ENCODE peak calls at places on chromosomes 7 and 10, in six cellular contexts. Q is H9, W is transverse colon, D is HCT116, N is GM23248, Z is PC-3. E is an unnamed sample.

GRCh38 chr10:79237801-79238520 is 109.3 kb upstream of the PPIF start:
- DNase-seq in Q (no peak), W (no peak), D (no peak), N (no peak), Z (no peak), E (no peak)

GRCh38 chr10:71816931-71817631 is 34.0 kb downstream of the PSAP start:
- DNase-seq in Q (no peak), W (no peak), D (no peak), N (no peak), Z (no peak), E (no peak)

GRCh38 chr10:34622914-34623313 is 192.2 kb downstream of the PARD3 start:
- DNase-seq in Q (no peak), W (no peak), D (no peak), N (no peak), Z (no peak), E (no peak)

GRCh38 chr10:44662002-44662401 is 249.1 kb upstream of the TMEM72 start:
- DNase-seq in Q (no peak), W (no peak), D (no peak), N (no peak), Z (no peak), E (no peak)

GRCh38 chr10:73591578-73591902 is 398 bp upstream of the USP54 start:
- DNase-seq in Q (no peak), W (no peak), D (no peak), N (peak), Z (no peak), E (no peak)

GRCh38 chr7:128361463-128362441 is at the start of gene PRRT4:
- DNase-seq in Q (no peak), W (peak), D (no peak), N (peak), Z (peak), E (no peak)

GRCh38 chr7:86966920-86967319 is 92.5 kb downstream of the ELAPOR2 start:
- DNase-seq in Q (no peak), W (no peak), D (no peak), N (no peak), Z (no peak), E (no peak)

GRCh38 chr7:121741896-121742295 is 131.1 kb upstream of the PTPRZ1 start:
- DNase-seq in Q (no peak), W (no peak), D (no peak), N (no peak), Z (no peak), E (peak)

GRCh38 chr10:30534465-30535144 is 94.9 kb downstream of the LYZL2 start:
- DNase-seq in Q (peak), W (peak), D (peak), N (peak), Z (peak), E (no peak)

GRCh38 chr7:73353243-73353642 is 25.3 kb downstream of the FKBP6 start:
- DNase-seq in Q (no peak), W (no peak), D (no peak), N (no peak), Z (no peak), E (no peak)

DNA sequence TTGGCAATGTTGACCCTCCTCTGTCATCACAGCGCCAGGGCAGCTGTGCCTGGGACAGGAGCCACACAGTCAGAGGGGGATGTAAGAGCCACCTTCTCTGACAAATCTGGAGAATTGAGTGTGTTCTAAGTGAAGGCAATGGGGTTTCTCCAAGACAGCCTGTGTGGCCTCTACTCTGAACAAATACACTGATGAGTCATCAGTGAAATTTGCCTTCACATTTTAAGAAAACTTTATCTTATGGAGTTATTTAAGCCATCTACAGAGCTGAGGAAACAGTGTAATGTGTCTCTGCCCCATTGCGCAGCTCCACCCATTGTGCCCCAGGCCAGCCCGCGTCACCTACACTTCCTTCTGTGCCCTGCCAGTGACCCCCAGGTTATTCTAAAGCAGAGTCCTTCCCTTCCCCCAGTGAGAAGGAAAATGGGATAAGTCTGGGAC is 21.6 kb downstream of the AKR1E2 start:
- DNase-seq in Q (no peak), W (no peak), D (no peak), N (peak), Z (peak), E (no peak)
- H3K27ac ChIP-seq in Q (no peak), W (no peak), D (no peak), N (peak), Z (peak), E (no peak)

DNA sequence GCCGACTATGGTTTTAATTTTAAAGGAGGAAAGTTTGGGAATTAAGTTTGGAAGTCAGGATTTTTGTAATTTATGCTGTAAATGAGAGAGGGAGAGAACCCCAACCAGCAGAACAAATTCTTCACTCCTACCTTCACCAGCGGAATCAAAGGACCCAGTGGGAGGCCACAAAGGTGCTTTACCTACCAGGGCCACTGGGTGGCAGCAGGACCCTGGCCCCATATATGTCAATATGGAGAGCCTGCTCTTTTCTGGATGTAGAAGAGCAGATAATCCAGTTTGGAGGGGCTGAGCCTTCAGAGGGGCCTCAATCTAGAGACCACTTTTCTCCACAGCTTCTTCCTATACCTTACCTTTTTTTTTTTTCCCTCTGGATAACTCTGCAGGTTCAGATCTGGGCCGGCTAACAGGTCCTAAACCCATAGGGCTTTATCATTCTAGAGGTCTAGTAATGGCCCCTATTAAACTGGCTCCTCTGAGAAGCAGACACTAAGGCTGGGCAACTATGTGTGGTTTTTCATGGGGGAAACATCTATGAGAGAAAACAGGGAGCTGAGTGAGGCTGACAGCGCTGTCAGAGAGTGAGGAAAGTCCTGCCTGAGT is 8.5 kb upstream of the SCD start:
- DNase-seq in Q (peak), W (peak), D (peak), N (peak), Z (peak), E (no peak)
- H3K27ac ChIP-seq in Q (no peak), W (no peak), D (no peak), N (no peak), Z (no peak), E (no peak)

GRCh38 chr7:131688738-131689661 is 132.6 kb upstream of the PODXL start:
- DNase-seq in Q (peak), W (peak), D (peak), N (peak), Z (peak), E (no peak)

GRCh38 chr7:131690446-131690845 is 134.0 kb upstream of the PODXL start:
- DNase-seq in Q (no peak), W (no peak), D (no peak), N (no peak), Z (no peak), E (no peak)

GRCh38 chr7:131691454-131692130 is 135.2 kb upstream of the PODXL start:
- DNase-seq in Q (no peak), W (no peak), D (no peak), N (no peak), Z (no peak), E (no peak)

GRCh38 chr7:131687296-131687695 is 130.9 kb upstream of the PODXL start:
- DNase-seq in Q (no peak), W (no peak), D (no peak), N (no peak), Z (no peak), E (no peak)

GRCh38 chr7:131689662-131690234 is 133.3 kb upstream of the PODXL start:
- DNase-seq in Q (no peak), W (no peak), D (no peak), N (no peak), Z (no peak), E (no peak)
- H3K27ac ChIP-seq in Q (no peak), W (no peak), D (no peak), N (no peak), Z (no peak), E (no peak)

GRCh38 chr7:114988035-114988434 is 66.1 kb downstream of the MDFIC start:
- DNase-seq in Q (no peak), W (no peak), D (no peak), N (no peak), Z (no peak), E (no peak)

GRCh38 chr7:114986805-114987204 is 64.9 kb downstream of the MDFIC start:
- DNase-seq in Q (no peak), W (no peak), D (no peak), N (no peak), Z (no peak), E (no peak)

GRCh38 chr7:114986181-114986800 is 64.4 kb downstream of the MDFIC start:
- DNase-seq in Q (no peak), W (no peak), D (no peak), N (no peak), Z (no peak), E (no peak)

GRCh38 chr7:114988755-114989154 is 66.9 kb downstream of the MDFIC start:
- DNase-seq in Q (no peak), W (peak), D (no peak), N (peak), Z (peak), E (no peak)

DNA sequence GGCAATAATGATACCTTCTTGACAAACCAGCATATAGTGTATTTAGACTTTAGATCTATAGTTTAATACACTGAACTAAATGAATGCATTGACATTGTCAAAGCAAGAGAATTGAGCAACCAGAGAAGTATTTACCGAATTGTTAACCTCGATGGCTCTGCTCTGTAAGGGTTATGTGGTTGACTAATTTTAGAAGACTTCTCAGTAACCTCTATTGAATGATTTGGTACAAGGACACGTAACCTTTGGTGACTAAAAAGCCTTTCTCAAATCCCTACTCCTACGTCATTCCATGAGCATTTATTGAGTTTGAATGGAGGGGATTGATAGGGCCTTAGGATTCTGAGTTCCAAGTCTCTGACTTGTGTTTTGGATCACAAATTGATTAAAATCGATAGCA is 67.6 kb downstream of the MDFIC start:
- DNase-seq in Q (no peak), W (no peak), D (no peak), N (peak), Z (no peak), E (no peak)
- H3K27ac ChIP-seq in Q (no peak), W (no peak), D (no peak), N (peak), Z (no peak), E (no peak)

GRCh38 chr7:26631601-26632000 is 232.8 kb downstream of the SKAP2 start:
- DNase-seq in Q (no peak), W (no peak), D (no peak), N (no peak), Z (no peak), E (no peak)

GRCh38 chr7:26633557-26633956 is 230.8 kb downstream of the SKAP2 start:
- DNase-seq in Q (no peak), W (no peak), D (no peak), N (no peak), Z (peak), E (no peak)

GRCh38 chr7:26629696-26630095 is 234.7 kb downstream of the SKAP2 start:
- DNase-seq in Q (no peak), W (no peak), D (no peak), N (no peak), Z (no peak), E (no peak)

GRCh38 chr7:26630361-26630760 is 234.0 kb downstream of the SKAP2 start:
- DNase-seq in Q (no peak), W (no peak), D (no peak), N (no peak), Z (no peak), E (no peak)

GRCh38 chr7:26630941-26631580 is 233.3 kb downstream of the SKAP2 start:
- DNase-seq in Q (no peak), W (no peak), D (no peak), N (no peak), Z (no peak), E (no peak)
- H3K27ac ChIP-seq in Q (no peak), W (no peak), D (no peak), N (no peak), Z (no peak), E (no peak)

GRCh38 chr10:128058746-128059125 is 67.5 kb downstream of the MKI67 start:
- DNase-seq in Q (no peak), W (no peak), D (no peak), N (no peak), Z (no peak), E (no peak)
- H3K27ac ChIP-seq in Q (no peak), W (no peak), D (no peak), N (no peak), Z (no peak), E (no peak)

DNA sequence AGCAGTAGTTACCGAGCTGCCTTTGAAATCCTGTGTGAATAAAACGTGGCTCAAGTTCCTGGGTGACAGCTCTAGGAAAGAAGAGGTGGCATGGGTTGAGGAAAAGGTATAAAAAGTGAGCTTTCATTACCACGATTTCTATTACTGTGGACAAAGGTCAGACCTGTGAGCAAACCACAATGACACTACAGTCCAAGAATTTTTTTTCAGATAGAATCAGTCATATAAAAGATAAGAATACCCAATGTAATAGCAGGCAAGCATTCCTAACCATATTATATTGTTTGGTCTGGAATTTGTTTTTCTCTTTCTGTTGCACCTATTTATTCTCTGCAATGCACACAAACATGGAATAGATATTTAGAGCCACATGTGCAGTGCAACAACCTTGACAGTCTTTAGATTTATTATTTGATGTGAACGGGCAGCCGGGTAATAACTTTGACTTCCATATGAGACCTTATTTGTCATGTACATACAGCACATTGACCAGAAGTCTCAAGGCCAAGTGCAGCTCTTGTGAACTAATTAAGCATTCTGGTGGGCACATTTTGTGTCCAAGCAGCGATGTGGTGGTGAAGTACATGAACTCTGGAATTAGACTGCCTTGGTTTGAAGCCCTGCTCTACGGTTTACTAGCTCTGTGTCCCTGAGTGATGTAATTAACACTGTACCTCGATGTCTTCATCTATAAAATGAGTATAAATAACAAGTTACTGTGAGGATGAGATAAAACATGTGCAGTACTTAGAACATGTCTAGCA is 156.8 kb downstream of the NRCAM start:
- DNase-seq in Q (no peak), W (no peak), D (no peak), N (peak), Z (peak), E (no peak)
- H3K27ac ChIP-seq in Q (no peak), W (no peak), D (no peak), N (no peak), Z (no peak), E (peak)

E was measured in epithelial cell of prostate.